ENCODE peak calls at places on chromosomes 7 and 10, in eight cellular contexts. A is A549; V is adipocyte; Q is H9; O is CD8-positive, alpha-beta memory T cell; B is endodermal cell; K is GM23248; G is HCT116. J is an unnamed sample.

GRCh38 chr10:101950227-101950626 is 105.7 kb downstream of the ARMH3 start:
- DNase-seq in Q (no peak), A (no peak), O (no peak), V (no peak), B (no peak), G (no peak), K (no peak), J (no peak)

GRCh38 chr10:70494966-70495365 is 16.4 kb downstream of the PALD1 start:
- DNase-seq in V (no peak), Q (no peak), B (no peak), A (no peak), O (no peak), K (no peak), G (no peak), J (no peak)

GRCh38 chr7:95491634-95492314 is 6.0 kb downstream of the ASB4 start:
- DNase-seq in V (no peak), B (no peak), A (peak; percentile 34), K (no peak), O (no peak), Q (peak; percentile 43), G (peak; percentile 94), J (no peak)

GRCh38 chr10:11885437-11886137 is 62.4 kb downstream of the PROSER2 start:
- DNase-seq in G (no peak), B (no peak), V (no peak), O (no peak), A (no peak), Q (no peak), K (no peak), J (no peak)

GRCh38 chr7:154841731-154842331 is 161.1 kb downstream of the PAXIP1 start:
- DNase-seq in A (no peak), Q (no peak), B (peak; percentile 61), G (no peak), K (no peak), V (no peak), O (no peak), J (no peak)

GRCh38 chr10:96570983-96571964 is 15.5 kb downstream of the TM9SF3 start:
- DNase-seq in B (peak; percentile 64), A (no peak), G (no peak), Q (no peak), K (no peak), V (no peak), O (no peak), J (no peak)

GRCh38 chr10:6755891-6756460 is 175.9 kb upstream of the PRKCQ start:
- DNase-seq in A (no peak), V (peak; percentile 56), B (no peak), O (no peak), Q (no peak), K (peak; percentile 60), G (no peak), J (no peak)

GRCh38 chr7:117741962-117742361 is 131.3 kb downstream of the CTTNBP2 start:
- DNase-seq in O (no peak), G (no peak), K (peak; percentile 23), A (no peak), B (no peak), V (no peak), Q (no peak), J (no peak)

GRCh38 chr7:151795168-151795754 is 81.7 kb downstream of the PRKAG2 start:
- DNase-seq in K (no peak), G (no peak), V (no peak), A (no peak), B (no peak), O (peak; percentile 26), Q (no peak), J (peak; percentile 33)

GRCh38 chr10:106025208-106025811 is 1139.2 kb downstream of the SORCS1 start:
- DNase-seq in A (no peak), K (no peak), V (no peak), Q (no peak), G (no peak), B (no peak), O (no peak), J (no peak)
- H3K9me3 ChIP-seq in A (no peaks in the 10 kb centered on the region), K (no peaks in the 10 kb centered on the region), V (no peaks in the 10 kb centered on the region), Q (no peaks in the 10 kb centered on the region), G (peaks cover 48% of the 10 kb centered on the region), B (no peaks in the 10 kb centered on the region), O (no peaks in the 10 kb centered on the region), J (peaks cover 1% of the 10 kb centered on the region)

GRCh38 chr10:17265468-17265867 is 37.4 kb downstream of the VIM start:
- DNase-seq in V (no peak), K (peak; percentile 32), A (no peak), O (no peak), G (no peak), B (no peak), Q (no peak), J (no peak)
- H3K9me3 ChIP-seq in V (peaks cover 42% of the 10 kb centered on the region), K (no peaks in the 10 kb centered on the region), A (peaks cover 40% of the 10 kb centered on the region), O (peaks cover 16% of the 10 kb centered on the region), G (peaks cover 23% of the 10 kb centered on the region), B (peaks cover 48% of the 10 kb centered on the region), Q (peaks cover 22% of the 10 kb centered on the region), J (no peaks in the 10 kb centered on the region)

GRCh38 chr7:138338361-138338760 is 121.7 kb upstream of the TRIM24 start:
- DNase-seq in V (no peak), G (no peak), B (no peak), O (no peak), A (no peak), Q (no peak), K (no peak), J (no peak)
- H3K9me3 ChIP-seq in V (peaks cover 32% of the 10 kb centered on the region), G (peaks cover 12% of the 10 kb centered on the region), B (peaks cover 83% of the 10 kb centered on the region), O (no peaks in the 10 kb centered on the region), A (peaks cover 3% of the 10 kb centered on the region), Q (peaks cover 45% of the 10 kb centered on the region), K (peaks cover 6% of the 10 kb centered on the region), J (peaks cover 3% of the 10 kb centered on the region)

GRCh38 chr10:1516492-1517224 is 220.7 kb downstream of the ADARB2 start:
- DNase-seq in A (no peak), B (peak; percentile 30), V (no peak), O (no peak), K (no peak), G (no peak), Q (no peak), J (no peak)
- H3K9me3 ChIP-seq in A (no peaks in the 10 kb centered on the region), B (no peaks in the 10 kb centered on the region), V (no peaks in the 10 kb centered on the region), O (no peaks in the 10 kb centered on the region), K (no peaks in the 10 kb centered on the region), G (no peaks in the 10 kb centered on the region), Q (no peaks in the 10 kb centered on the region), J (no peaks in the 10 kb centered on the region)

DNA sequence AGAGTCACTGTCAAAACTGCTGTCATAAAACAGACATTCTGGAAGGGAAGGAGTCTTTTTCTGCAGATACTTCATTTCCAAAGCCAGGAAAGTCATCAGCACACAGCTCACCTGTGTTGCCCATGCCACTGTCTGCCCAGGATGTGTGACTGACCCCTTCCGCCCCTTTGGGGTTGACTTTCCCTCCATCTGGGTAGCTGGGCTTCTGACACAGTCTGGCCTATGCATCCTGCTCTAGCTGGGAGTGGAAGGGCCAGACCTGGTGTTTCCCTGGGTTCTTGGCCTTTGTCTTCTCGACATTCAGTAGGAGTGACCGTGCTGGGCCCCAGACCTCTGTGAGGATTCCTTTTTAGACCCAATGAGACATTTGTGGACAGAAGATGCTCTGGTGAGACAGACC is 378.9 kb upstream of the NUPR2 start:
- DNase-seq in Q (no peak), K (no peak), B (no peak), V (no peak), A (no peak), G (no peak), O (no peak), J (no peak)
- H3K9me3 ChIP-seq in Q (peaks cover 77% of the 10 kb centered on the region), K (no peaks in the 10 kb centered on the region), B (peaks cover 55% of the 10 kb centered on the region), V (peaks cover 42% of the 10 kb centered on the region), A (peaks cover 19% of the 10 kb centered on the region), G (peaks cover 15% of the 10 kb centered on the region), O (no peaks in the 10 kb centered on the region), J (peaks cover 4% of the 10 kb centered on the region)

GRCh38 chr10:90470971-90471370 is 386.9 kb downstream of the HTR7 start:
- DNase-seq in K (no peak), O (no peak), A (no peak), B (no peak), G (no peak), V (peak; percentile 30), Q (no peak), J (no peak)
- H3K9me3 ChIP-seq in K (no peaks in the 10 kb centered on the region), O (no peaks in the 10 kb centered on the region), A (no peaks in the 10 kb centered on the region), B (peaks cover 16% of the 10 kb centered on the region), G (peaks cover 4% of the 10 kb centered on the region), V (peaks cover 12% of the 10 kb centered on the region), Q (no peaks in the 10 kb centered on the region), J (no peaks in the 10 kb centered on the region)

J was measured in T-helper 17 cell.